ENCODE peak calls at places on chromosome 4, in seven cellular contexts. One of them, this sample, is unnamed.

GRCh38 chr4:121998024-121998423 is 46.2 kb upstream of the TRPC3 start:
- DNase-seq in endodermal cell: peak; percentile 68
- DNase-seq in tibial artery: no peak
- DNase-seq in heart left ventricle: no peak
- DNase-seq in left ventricle myocardium inferior: no peak
- DNase-seq in sigmoid colon: no peak
- DNase-seq in choroid plexus epithelial cell: peak; percentile 10
- DNase-seq in this sample: no peak

GRCh38 chr4:145580906-145581305 is 38.3 kb upstream of the MMAA start:
- DNase-seq in endodermal cell: no peak
- DNase-seq in tibial artery: no peak
- DNase-seq in heart left ventricle: no peak
- DNase-seq in left ventricle myocardium inferior: no peak
- DNase-seq in sigmoid colon: no peak
- DNase-seq in choroid plexus epithelial cell: no peak
- DNase-seq in this sample: no peak

GRCh38 chr4:150828159-150828558 is 186.9 kb downstream of the LRBA start:
- DNase-seq in endodermal cell: no peak
- DNase-seq in tibial artery: no peak
- DNase-seq in heart left ventricle: no peak
- DNase-seq in left ventricle myocardium inferior: no peak
- DNase-seq in sigmoid colon: no peak
- DNase-seq in choroid plexus epithelial cell: no peak
- DNase-seq in this sample: no peak

GRCh38 chr4:141258558-141258957 is 37.9 kb downstream of the ZNF330 start:
- DNase-seq in endodermal cell: no peak
- DNase-seq in tibial artery: no peak
- DNase-seq in heart left ventricle: no peak
- DNase-seq in left ventricle myocardium inferior: no peak
- DNase-seq in sigmoid colon: no peak
- DNase-seq in choroid plexus epithelial cell: no peak
- DNase-seq in this sample: no peak

GRCh38 chr4:24032371-24032989 is 142.6 kb upstream of the PPARGC1A start:
- DNase-seq in endodermal cell: peak; percentile 60
- DNase-seq in tibial artery: no peak
- DNase-seq in heart left ventricle: no peak
- DNase-seq in left ventricle myocardium inferior: no peak
- DNase-seq in sigmoid colon: no peak
- DNase-seq in choroid plexus epithelial cell: peak; percentile 24
- DNase-seq in this sample: no peak

GRCh38 chr4:88758264-88758663 is 60.6 kb upstream of the NAP1L5 start:
- DNase-seq in endodermal cell: no peak
- DNase-seq in tibial artery: no peak
- DNase-seq in heart left ventricle: no peak
- DNase-seq in left ventricle myocardium inferior: no peak
- DNase-seq in sigmoid colon: no peak
- DNase-seq in choroid plexus epithelial cell: no peak
- DNase-seq in this sample: no peak

GRCh38 chr4:168674077-168674747 is 177.4 kb downstream of the PALLD start:
- DNase-seq in endodermal cell: peak; percentile 53
- DNase-seq in tibial artery: no peak
- DNase-seq in heart left ventricle: no peak
- DNase-seq in left ventricle myocardium inferior: no peak
- DNase-seq in sigmoid colon: no peak
- DNase-seq in choroid plexus epithelial cell: peak; percentile 98
- DNase-seq in this sample: peak; percentile 72

GRCh38 chr4:73944061-73944875 is 37.6 kb downstream of the PF4 start:
- DNase-seq in endodermal cell: peak; percentile 84
- DNase-seq in tibial artery: no peak
- DNase-seq in heart left ventricle: peak; percentile 5
- DNase-seq in left ventricle myocardium inferior: peak; percentile 15
- DNase-seq in sigmoid colon: no peak
- DNase-seq in choroid plexus epithelial cell: no peak
- DNase-seq in this sample: peak; percentile 77

GRCh38 chr4:121156822-121157769 is 7.0 kb downstream of the TNIP3 start:
- DNase-seq in endodermal cell: peak; percentile 87
- DNase-seq in tibial artery: peak; percentile 39
- DNase-seq in heart left ventricle: peak; percentile 10
- DNase-seq in left ventricle myocardium inferior: peak; percentile 20
- DNase-seq in sigmoid colon: no peak
- DNase-seq in choroid plexus epithelial cell: peak; percentile 17
- DNase-seq in this sample: peak; percentile 56

GRCh38 chr4:100891808-100892207 is 374.0 kb upstream of the EMCN start:
- DNase-seq in endodermal cell: no peak
- DNase-seq in tibial artery: no peak
- DNase-seq in heart left ventricle: no peak
- DNase-seq in left ventricle myocardium inferior: no peak
- DNase-seq in sigmoid colon: no peak
- DNase-seq in choroid plexus epithelial cell: no peak
- DNase-seq in this sample: no peak

GRCh38 chr4:70705146-70705855 is 16.5 kb upstream of the RUFY3 start:
- DNase-seq in endodermal cell: peak; percentile 90
- DNase-seq in tibial artery: peak; percentile 65
- DNase-seq in heart left ventricle: peak; percentile 80
- DNase-seq in left ventricle myocardium inferior: peak; percentile 77
- DNase-seq in sigmoid colon: peak; percentile 85
- DNase-seq in choroid plexus epithelial cell: peak; percentile 54
- DNase-seq in this sample: peak; percentile 90

GRCh38 chr4:99024481-99025275 is 29.2 kb downstream of the METAP1 start:
- DNase-seq in endodermal cell: no peak
- DNase-seq in tibial artery: no peak
- DNase-seq in heart left ventricle: peak; percentile 21
- DNase-seq in left ventricle myocardium inferior: peak; percentile 15
- DNase-seq in sigmoid colon: no peak
- DNase-seq in choroid plexus epithelial cell: no peak
- DNase-seq in this sample: no peak

GRCh38 chr4:15333692-15334633 is 93.9 kb upstream of the C1QTNF7 start:
- DNase-seq in endodermal cell: no peak
- DNase-seq in tibial artery: no peak
- DNase-seq in heart left ventricle: no peak
- DNase-seq in left ventricle myocardium inferior: no peak
- DNase-seq in sigmoid colon: no peak
- DNase-seq in choroid plexus epithelial cell: no peak
- DNase-seq in this sample: no peak

GRCh38 chr4:56129431-56129861 is 180.7 kb downstream of the CEP135 start:
- DNase-seq in endodermal cell: peak; percentile 87
- DNase-seq in tibial artery: no peak
- DNase-seq in heart left ventricle: no peak
- DNase-seq in left ventricle myocardium inferior: no peak
- DNase-seq in sigmoid colon: no peak
- DNase-seq in choroid plexus epithelial cell: no peak
- DNase-seq in this sample: no peak

GRCh38 chr4:78601013-78601412 is 49.4 kb downstream of the ANXA3 start:
- DNase-seq in endodermal cell: no peak
- DNase-seq in tibial artery: no peak
- DNase-seq in heart left ventricle: peak; percentile 15
- DNase-seq in left ventricle myocardium inferior: no peak
- DNase-seq in sigmoid colon: no peak
- DNase-seq in choroid plexus epithelial cell: no peak
- DNase-seq in this sample: no peak

GRCh38 chr4:41709844-41710481 is 38.6 kb downstream of the PHOX2B start:
- DNase-seq in endodermal cell: no peak
- DNase-seq in tibial artery: no peak
- DNase-seq in heart left ventricle: no peak
- DNase-seq in left ventricle myocardium inferior: no peak
- DNase-seq in sigmoid colon: no peak
- DNase-seq in choroid plexus epithelial cell: peak; percentile 80
- DNase-seq in this sample: no peak

GRCh38 chr4:133483600-133484246 is 334.6 kb downstream of the PCDH10 start:
- DNase-seq in endodermal cell: peak; percentile 51
- DNase-seq in tibial artery: no peak
- DNase-seq in heart left ventricle: no peak
- DNase-seq in left ventricle myocardium inferior: no peak
- DNase-seq in sigmoid colon: no peak
- DNase-seq in choroid plexus epithelial cell: peak; percentile 83
- DNase-seq in this sample: no peak

GRCh38 chr4:27714073-27714472 is 853.4 kb downstream of the STIM2 start:
- DNase-seq in endodermal cell: no peak
- DNase-seq in tibial artery: no peak
- DNase-seq in heart left ventricle: no peak
- DNase-seq in left ventricle myocardium inferior: no peak
- DNase-seq in sigmoid colon: no peak
- DNase-seq in choroid plexus epithelial cell: no peak
- DNase-seq in this sample: no peak

GRCh38 chr4:2172627-2173231 is 69.2 kb downstream of the HAUS3 start:
- DNase-seq in endodermal cell: no peak
- DNase-seq in tibial artery: no peak
- DNase-seq in heart left ventricle: no peak
- DNase-seq in left ventricle myocardium inferior: no peak
- DNase-seq in sigmoid colon: no peak
- DNase-seq in choroid plexus epithelial cell: no peak
- DNase-seq in this sample: no peak

GRCh38 chr4:25484243-25484721 is 107.2 kb downstream of the ANAPC4 start:
- DNase-seq in endodermal cell: no peak
- DNase-seq in tibial artery: no peak
- DNase-seq in heart left ventricle: no peak
- DNase-seq in left ventricle myocardium inferior: no peak
- DNase-seq in sigmoid colon: no peak
- DNase-seq in choroid plexus epithelial cell: peak; percentile 5
- DNase-seq in this sample: no peak

GRCh38 chr4:18041114-18041513 is 19.6 kb upstream of the LCORL start:
- DNase-seq in endodermal cell: no peak
- DNase-seq in tibial artery: no peak
- DNase-seq in heart left ventricle: no peak
- DNase-seq in left ventricle myocardium inferior: no peak
- DNase-seq in sigmoid colon: no peak
- DNase-seq in choroid plexus epithelial cell: no peak
- DNase-seq in this sample: no peak

GRCh38 chr4:18039113-18039512 is 17.6 kb upstream of the LCORL start:
- DNase-seq in endodermal cell: no peak
- DNase-seq in tibial artery: no peak
- DNase-seq in heart left ventricle: no peak
- DNase-seq in left ventricle myocardium inferior: no peak
- DNase-seq in sigmoid colon: no peak
- DNase-seq in choroid plexus epithelial cell: no peak
- DNase-seq in this sample: no peak

GRCh38 chr4:18042012-18042411 is 20.5 kb upstream of the LCORL start:
- DNase-seq in endodermal cell: no peak
- DNase-seq in tibial artery: no peak
- DNase-seq in heart left ventricle: no peak
- DNase-seq in left ventricle myocardium inferior: no peak
- DNase-seq in sigmoid colon: no peak
- DNase-seq in choroid plexus epithelial cell: no peak
- DNase-seq in this sample: no peak

GRCh38 chr4:18042754-18043153 is 21.2 kb upstream of the LCORL start:
- DNase-seq in endodermal cell: no peak
- DNase-seq in tibial artery: no peak
- DNase-seq in heart left ventricle: no peak
- DNase-seq in left ventricle myocardium inferior: no peak
- DNase-seq in sigmoid colon: no peak
- DNase-seq in choroid plexus epithelial cell: no peak
- DNase-seq in this sample: no peak
- TF ChIP-seq CTCF in endodermal cell: peak; percentile 75
- TF ChIP-seq CTCF in tibial artery: no peak
- TF ChIP-seq CTCF in heart left ventricle: no peak
- TF ChIP-seq CTCF in left ventricle myocardium inferior: no peak
- TF ChIP-seq CTCF in sigmoid colon: no peak
- TF ChIP-seq CTCF in choroid plexus epithelial cell: peak; percentile 40
- TF ChIP-seq CTCF in this sample: peak; percentile 4

GRCh38 chr4:51842554-51843308 is at the start of gene DCUN1D4:
- DNase-seq in endodermal cell: peak; percentile 100
- DNase-seq in tibial artery: peak; percentile 100
- DNase-seq in heart left ventricle: peak; percentile 100
- DNase-seq in left ventricle myocardium inferior: peak; percentile 100
- DNase-seq in sigmoid colon: peak; percentile 100
- DNase-seq in choroid plexus epithelial cell: peak; percentile 100
- DNase-seq in this sample: peak; percentile 100
- TF ChIP-seq CTCF in endodermal cell: peak; percentile 58
- TF ChIP-seq CTCF in tibial artery: peak; percentile 47
- TF ChIP-seq CTCF in heart left ventricle: peak; percentile 64
- TF ChIP-seq CTCF in left ventricle myocardium inferior: peak; percentile 61
- TF ChIP-seq CTCF in sigmoid colon: no peak
- TF ChIP-seq CTCF in choroid plexus epithelial cell: peak; percentile 42
- TF ChIP-seq CTCF in this sample: peak; percentile 36

GRCh38 chr4:153763404-153763803 is 3.6 kb upstream of the RNF175 start:
- DNase-seq in endodermal cell: peak; percentile 74
- DNase-seq in tibial artery: no peak
- DNase-seq in heart left ventricle: no peak
- DNase-seq in left ventricle myocardium inferior: no peak
- DNase-seq in sigmoid colon: no peak
- DNase-seq in choroid plexus epithelial cell: no peak
- DNase-seq in this sample: no peak
- TF ChIP-seq CTCF in endodermal cell: peak; percentile 83
- TF ChIP-seq CTCF in tibial artery: no peak
- TF ChIP-seq CTCF in heart left ventricle: no peak
- TF ChIP-seq CTCF in left ventricle myocardium inferior: no peak
- TF ChIP-seq CTCF in sigmoid colon: no peak
- TF ChIP-seq CTCF in choroid plexus epithelial cell: peak; percentile 38
- TF ChIP-seq CTCF in this sample: no peak

GRCh38 chr4:182883351-182883750 is 33.8 kb downstream of the DCTD start:
- DNase-seq in endodermal cell: no peak
- DNase-seq in tibial artery: no peak
- DNase-seq in heart left ventricle: no peak
- DNase-seq in left ventricle myocardium inferior: no peak
- DNase-seq in sigmoid colon: peak; percentile 8
- DNase-seq in choroid plexus epithelial cell: no peak
- DNase-seq in this sample: no peak

GRCh38 chr4:182884046-182884445 is 33.1 kb downstream of the DCTD start:
- DNase-seq in endodermal cell: no peak
- DNase-seq in tibial artery: no peak
- DNase-seq in heart left ventricle: no peak
- DNase-seq in left ventricle myocardium inferior: no peak
- DNase-seq in sigmoid colon: no peak
- DNase-seq in choroid plexus epithelial cell: no peak
- DNase-seq in this sample: no peak

GRCh38 chr4:182886768-182887167 is 30.4 kb downstream of the DCTD start:
- DNase-seq in endodermal cell: no peak
- DNase-seq in tibial artery: no peak
- DNase-seq in heart left ventricle: no peak
- DNase-seq in left ventricle myocardium inferior: no peak
- DNase-seq in sigmoid colon: no peak
- DNase-seq in choroid plexus epithelial cell: no peak
- DNase-seq in this sample: no peak

GRCh38 chr4:182885738-182886077 is 31.5 kb downstream of the DCTD start:
- DNase-seq in endodermal cell: no peak
- DNase-seq in tibial artery: no peak
- DNase-seq in heart left ventricle: no peak
- DNase-seq in left ventricle myocardium inferior: no peak
- DNase-seq in sigmoid colon: no peak
- DNase-seq in choroid plexus epithelial cell: peak; percentile 64
- DNase-seq in this sample: no peak

DNA sequence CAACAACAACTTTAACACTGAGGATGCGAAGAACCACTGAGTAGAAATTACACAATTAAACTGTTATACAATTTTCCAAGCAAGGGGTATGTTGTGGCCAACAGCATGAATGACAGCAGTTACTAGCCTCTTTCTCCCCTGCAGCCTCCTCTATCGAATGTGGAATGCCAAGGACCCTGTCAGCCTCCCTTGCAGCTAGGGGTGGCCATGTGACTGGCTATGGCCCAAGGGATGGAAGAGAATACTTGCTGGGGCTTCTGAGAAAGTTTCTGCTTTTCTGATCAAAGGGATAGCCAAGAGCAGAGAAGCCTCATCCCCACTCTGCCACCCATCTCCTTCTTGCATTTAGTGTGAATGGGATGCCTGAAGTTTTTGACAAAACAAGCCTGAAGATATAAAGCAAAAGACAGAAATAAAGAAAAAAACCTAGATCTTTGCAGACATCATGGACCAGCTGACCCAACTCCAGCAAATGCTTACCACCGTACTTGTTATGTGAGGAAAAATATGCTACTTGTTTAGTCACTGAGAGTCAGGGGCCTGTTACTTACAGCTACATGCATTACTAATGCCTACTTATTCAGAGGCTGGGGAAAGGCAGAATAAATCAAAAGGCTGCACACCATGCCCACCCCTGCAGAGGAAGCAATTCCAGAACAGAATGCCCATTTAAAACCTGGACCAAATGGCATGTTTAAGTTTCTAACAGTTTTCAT is 32.0 kb downstream of the DCTD start:
- DNase-seq in endodermal cell: no peak
- DNase-seq in tibial artery: no peak
- DNase-seq in heart left ventricle: no peak
- DNase-seq in left ventricle myocardium inferior: no peak
- DNase-seq in sigmoid colon: peak; percentile 6
- DNase-seq in choroid plexus epithelial cell: peak; percentile 14
- DNase-seq in this sample: no peak
- TF ChIP-seq CTCF in endodermal cell: no peak
- TF ChIP-seq CTCF in tibial artery: no peak
- TF ChIP-seq CTCF in heart left ventricle: no peak
- TF ChIP-seq CTCF in left ventricle myocardium inferior: no peak
- TF ChIP-seq CTCF in sigmoid colon: no peak
- TF ChIP-seq CTCF in choroid plexus epithelial cell: no peak
- TF ChIP-seq CTCF in this sample: no peak

This sample was measured in kidney.